ENCODE peak calls at places on chromosome 10, in five cellular contexts. G is PC-3, W is hepatocyte, D is mammary epithelial cell, X is psoas muscle. J is an unnamed sample.

GRCh38 chr10:70494536-70494935 is 16.0 kb downstream of the PALD1 start:
- DNase-seq in D (no peak), G (no peak), X (no peak), W (no peak), J (no peak)

GRCh38 chr10:120804020-120804419 is 47.1 kb upstream of the WDR11 start:
- DNase-seq in W (no peak), D (no peak), X (no peak), G (no peak), J (no peak)

GRCh38 chr10:14758451-14758850 is 16.2 kb downstream of the FAM107B start:
- DNase-seq in X (no peak), G (no peak), W (no peak), D (no peak), J (no peak)

GRCh38 chr10:104416851-104417250 is 63.2 kb downstream of the CFAP58 start:
- DNase-seq in W (no peak), X (no peak), G (no peak), D (no peak), J (no peak)

GRCh38 chr10:29838529-29838928 is 203.8 kb upstream of the SVIL start:
- DNase-seq in D (no peak), X (no peak), W (no peak), G (no peak), J (no peak)

GRCh38 chr10:5806745-5807144 is 6.5 kb downstream of the GDI2 start:
- DNase-seq in X (no peak), G (no peak), W (no peak), D (no peak), J (no peak)

GRCh38 chr10:58451490-58451889 is 61.2 kb upstream of the BICC1 start:
- DNase-seq in W (no peak), X (no peak), D (no peak), G (no peak), J (no peak)

GRCh38 chr10:93437946-93438795 is 44.0 kb downstream of the MYOF start:
- DNase-seq in G (no peak), W (peak; percentile 47), X (no peak), D (peak; percentile 33), J (no peak)

GRCh38 chr10:19815478-19816419 is 483 bp upstream of the PLXDC2 start:
- DNase-seq in D (peak; percentile 83), X (peak; percentile 88), W (peak; percentile 76), G (no peak), J (peak; percentile 92)

GRCh38 chr10:33111652-33112051 is 153.6 kb upstream of the ITGB1 start:
- DNase-seq in G (no peak), W (no peak), D (no peak), X (no peak), J (no peak)

GRCh38 chr10:25017247-25017590 is 807 bp downstream of the THNSL1 start:
- DNase-seq in X (no peak), G (peak; percentile 5), D (no peak), W (peak; percentile 24), J (no peak)

GRCh38 chr10:72772031-72772430 is 80.1 kb downstream of the MCU start:
- DNase-seq in X (no peak), G (no peak), W (no peak), D (no peak), J (no peak)

GRCh38 chr10:71801357-71801756 is 28.0 kb upstream of the VSIR start:
- DNase-seq in G (no peak), D (no peak), W (no peak), X (no peak), J (no peak)

GRCh38 chr10:129970404-129971364 is 6.6 kb upstream of the EBF3 start:
- DNase-seq in W (no peak), X (peak; percentile 58), G (no peak), D (no peak), J (peak; percentile 43)

GRCh38 chr10:69087600-69088470 is at the start of gene SRGN:
- DNase-seq in D (peak; percentile 82), W (no peak), G (peak; percentile 99), X (peak; percentile 58), J (no peak)

GRCh38 chr10:49612513-49613159 is 1.2 kb upstream of the CHAT start:
- DNase-seq in W (no peak), X (peak; percentile 30), D (no peak), G (peak; percentile 47), J (peak; percentile 22)

GRCh38 chr10:132543916-132544743 is 6.5 kb downstream of the INPP5A start:
- DNase-seq in W (no peak), D (no peak), G (no peak), X (peak; percentile 27), J (no peak)

GRCh38 chr10:89301721-89302445 is at the start of gene IFIT2:
- DNase-seq in W (peak; percentile 59), D (peak; percentile 66), X (no peak), G (peak; percentile 71), J (no peak)

GRCh38 chr10:82245906-82246305 is 370.9 kb downstream of the NRG3 start:
- DNase-seq in X (no peak), D (peak; percentile 46), W (no peak), G (no peak), J (no peak)

GRCh38 chr10:86862786-86863185 is 94.6 kb downstream of the MMRN2 start:
- DNase-seq in D (no peak), X (no peak), G (peak; percentile 19), W (no peak), J (no peak)

GRCh38 chr10:132783165-132783736 is 2.7 kb downstream of the NKX6-2 start:
- DNase-seq in W (no peak), G (no peak), X (no peak), D (no peak), J (no peak)

GRCh38 chr10:130817046-130817624 is 494.4 kb downstream of the TCERG1L start:
- DNase-seq in W (no peak), D (no peak), G (no peak), X (no peak), J (no peak)

GRCh38 chr10:92972066-92972870 is 88.3 kb upstream of the CYP26C1 start:
- DNase-seq in D (peak; percentile 87), X (no peak), G (peak; percentile 79), W (peak; percentile 67), J (no peak)

GRCh38 chr10:11782793-11783557 is 40.2 kb upstream of the PROSER2 start:
- DNase-seq in X (no peak), W (peak; percentile 87), G (peak; percentile 82), D (peak; percentile 52), J (peak; percentile 57)

GRCh38 chr10:16436758-16437539 is at the start of gene PTER:
- DNase-seq in W (peak; percentile 96), G (peak; percentile 85), X (peak; percentile 99), D (peak; percentile 93), J (peak; percentile 98)

GRCh38 chr10:43214071-43214955 is 52.6 kb downstream of the RASGEF1A start:
- DNase-seq in G (peak; percentile 45), W (no peak), D (peak; percentile 9), X (peak; percentile 13), J (peak; percentile 52)
- H3K27ac ChIP-seq in G (no peak overlapping the region), W (no peak overlapping the region), D (no peak overlapping the region), X (no peak overlapping the region), J (no peak overlapping the region)

GRCh38 chr10:119303886-119304285 is 96.5 kb downstream of the GRK5 start:
- DNase-seq in D (peak; percentile 77), G (peak; percentile 83), W (peak; percentile 64), X (peak; percentile 19), J (no peak)

GRCh38 chr10:119302172-119302571 is 94.8 kb downstream of the GRK5 start:
- DNase-seq in G (no peak), X (no peak), W (no peak), D (no peak), J (no peak)

GRCh38 chr10:119299531-119299930 is 92.2 kb downstream of the GRK5 start:
- DNase-seq in X (no peak), G (no peak), W (no peak), D (no peak), J (peak; percentile 45)

GRCh38 chr10:119302591-119303253 is 95.4 kb downstream of the GRK5 start:
- DNase-seq in G (no peak), X (no peak), D (no peak), W (peak; percentile 80), J (no peak)

DNA sequence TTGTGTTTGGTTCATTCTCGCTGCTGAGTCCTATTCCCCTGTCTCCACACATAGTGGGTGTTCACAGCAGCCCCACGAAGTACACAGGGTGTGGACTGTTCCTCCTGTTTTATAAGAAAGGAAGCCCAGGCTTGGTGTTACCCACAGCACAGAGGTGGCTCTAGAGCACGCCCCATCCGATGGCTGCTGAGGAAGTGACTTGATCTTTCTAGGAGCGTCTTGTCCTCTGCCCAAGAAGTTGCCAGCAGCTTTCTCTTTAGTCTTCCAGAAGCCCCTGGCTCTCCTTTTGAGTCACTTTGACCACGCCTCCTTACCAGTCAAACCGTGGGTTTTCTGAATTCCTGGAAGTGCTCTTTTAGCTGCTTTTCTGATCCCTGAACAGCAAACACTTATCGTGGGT is 94.0 kb downstream of the GRK5 start:
- DNase-seq in X (no peak), D (no peak), G (no peak), W (no peak), J (peak; percentile 48)
- H3K27ac ChIP-seq in X (no peak overlapping the region), D (no peak overlapping the region), G (no peak overlapping the region), W (peak overlapping the region; percentile 88), J (peak overlapping the region; percentile 65)

DNA sequence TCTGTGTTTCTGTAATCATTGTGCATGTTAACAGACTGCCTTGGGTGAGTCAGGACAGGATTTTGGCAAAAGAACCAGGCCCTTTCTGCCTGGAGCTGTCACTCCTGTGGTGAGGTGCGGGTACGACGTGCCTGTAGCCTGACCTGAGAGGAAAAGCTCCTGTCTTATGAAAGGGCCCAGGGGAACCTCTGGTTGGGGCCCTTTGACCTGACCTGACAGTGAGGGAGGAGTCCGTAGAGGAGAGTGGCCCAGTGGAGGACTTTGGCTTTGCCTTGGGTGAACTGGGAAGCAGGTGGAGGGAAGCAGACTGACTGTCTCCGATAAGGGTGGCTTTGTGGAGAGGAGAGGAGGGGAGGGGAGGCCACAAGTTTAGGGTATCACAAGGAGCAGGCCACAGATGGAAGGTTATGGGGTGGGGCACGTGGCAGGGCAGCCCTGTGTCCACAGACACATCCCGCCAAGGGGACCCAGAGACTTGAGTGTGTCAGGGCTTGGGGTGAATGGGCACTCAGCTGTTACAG is 6.9 kb downstream of the PFKP start:
- DNase-seq in G (peak; percentile 60), D (peak; percentile 39), X (no peak), W (no peak), J (no peak)
- H3K27ac ChIP-seq in G (no peak overlapping the region), D (no peak overlapping the region), X (no peak overlapping the region), W (no peak overlapping the region), J (no peak overlapping the region)

GRCh38 chr10:31774928-31775668 is 153.5 kb downstream of the ARHGAP12 start:
- DNase-seq in D (no peak), W (no peak), G (no peak), X (peak; percentile 86), J (no peak)
- H3K27ac ChIP-seq in D (no peak overlapping the region), W (peak overlapping the region; percentile 80), G (no peak overlapping the region), X (peak overlapping the region; percentile 94), J (no peak overlapping the region)

DNA sequence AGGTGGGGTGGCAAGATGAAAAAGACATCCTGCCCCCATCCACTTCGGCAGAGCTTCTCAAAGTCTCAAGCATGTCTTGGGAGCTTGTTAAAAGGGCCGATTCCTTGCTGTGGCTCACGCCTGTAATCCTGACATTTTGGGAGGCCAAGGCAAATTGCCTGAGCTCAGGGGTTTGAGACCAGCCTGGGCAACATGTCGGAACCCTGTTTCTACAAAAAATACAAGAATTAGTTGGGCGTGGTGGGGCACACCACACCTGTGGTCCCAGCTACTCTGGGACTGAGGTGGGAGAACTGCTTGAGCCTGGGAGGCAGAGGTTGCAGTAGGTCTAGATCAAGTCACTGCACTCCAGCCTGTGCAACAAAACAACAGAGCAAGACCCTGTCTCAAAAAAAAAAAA is 14.5 kb downstream of the TRIM8 start:
- DNase-seq in G (no peak), D (no peak), X (no peak), W (no peak), J (no peak)
- H3K27ac ChIP-seq in G (no peak overlapping the region), D (no peak overlapping the region), X (no peak overlapping the region), W (no peak overlapping the region), J (no peak overlapping the region)

J was measured in aorta.